ENCODE peak calls at places on chromosomes 3 and 15, in five cellular contexts. One of them, this sample, is unnamed.
A peak's percentile ranks its signal among the peaks of the same experiment; 100 is the strongest.

GRCh38 chr15:41992151-41992802 is 19.9 kb upstream of the EHD4 start:
- DNase-seq in GM12878: no peak
- DNase-seq in HepG2: no peak
- DNase-seq in K562: no peak
- DNase-seq in SK-N-SH: no peak
- DNase-seq in this sample: no peak

GRCh38 chr15:68256675-68257450 is 20.7 kb upstream of the FEM1B start:
- DNase-seq in GM12878: no peak
- DNase-seq in HepG2: peak; percentile 56
- DNase-seq in K562: no peak
- DNase-seq in SK-N-SH: no peak
- DNase-seq in this sample: no peak

GRCh38 chr15:68725736-68726135 is 95.0 kb downstream of the ANP32A start:
- DNase-seq in GM12878: no peak
- DNase-seq in HepG2: no peak
- DNase-seq in K562: no peak
- DNase-seq in SK-N-SH: no peak
- DNase-seq in this sample: no peak

GRCh38 chr3:186207515-186207914 is 98.6 kb upstream of the ETV5 start:
- DNase-seq in GM12878: no peak
- DNase-seq in HepG2: no peak
- DNase-seq in K562: no peak
- DNase-seq in SK-N-SH: no peak
- DNase-seq in this sample: no peak

GRCh38 chr3:129657261-129658046 is 51.0 kb upstream of the PLXND1 start:
- DNase-seq in GM12878: no peak
- DNase-seq in HepG2: no peak
- DNase-seq in K562: peak; percentile 11
- DNase-seq in SK-N-SH: no peak
- DNase-seq in this sample: no peak

GRCh38 chr3:46538803-46539442 is 27.2 kb downstream of the LRRC2 start:
- DNase-seq in GM12878: peak; percentile 97
- DNase-seq in HepG2: no peak
- DNase-seq in K562: no peak
- DNase-seq in SK-N-SH: no peak
- DNase-seq in this sample: no peak

GRCh38 chr15:66849393-66849745 is 147.3 kb downstream of the SMAD6 start:
- DNase-seq in GM12878: no peak
- DNase-seq in HepG2: no peak
- DNase-seq in K562: no peak
- DNase-seq in SK-N-SH: no peak
- DNase-seq in this sample: no peak

GRCh38 chr3:63841704-63842103 is 21.9 kb downstream of the THOC7 start:
- DNase-seq in GM12878: no peak
- DNase-seq in HepG2: no peak
- DNase-seq in K562: no peak
- DNase-seq in SK-N-SH: no peak
- DNase-seq in this sample: no peak

GRCh38 chr3:82048711-82049110 is 287.3 kb upstream of the GBE1 start:
- DNase-seq in GM12878: no peak
- DNase-seq in HepG2: no peak
- DNase-seq in K562: no peak
- DNase-seq in SK-N-SH: no peak
- DNase-seq in this sample: no peak

GRCh38 chr3:159877924-159878323 is 110.7 kb upstream of the IL12A start:
- DNase-seq in GM12878: no peak
- DNase-seq in HepG2: no peak
- DNase-seq in K562: no peak
- DNase-seq in SK-N-SH: no peak
- DNase-seq in this sample: no peak

GRCh38 chr3:15513121-15513520 is 8.4 kb downstream of the COLQ start:
- DNase-seq in GM12878: no peak
- DNase-seq in HepG2: no peak
- DNase-seq in K562: no peak
- DNase-seq in SK-N-SH: no peak
- DNase-seq in this sample: no peak

GRCh38 chr3:27591321-27591711 is 107.1 kb upstream of the SLC4A7 start:
- DNase-seq in GM12878: no peak
- DNase-seq in HepG2: no peak
- DNase-seq in K562: no peak
- DNase-seq in SK-N-SH: no peak
- DNase-seq in this sample: no peak

GRCh38 chr3:66572938-66573710 is 72.3 kb upstream of the LRIG1 start:
- DNase-seq in GM12878: no peak
- DNase-seq in HepG2: peak; percentile 8
- DNase-seq in K562: peak; percentile 21
- DNase-seq in SK-N-SH: peak; percentile 20
- DNase-seq in this sample: peak; percentile 51

GRCh38 chr3:22315925-22316324 is 564.9 kb upstream of the ZNF385D start:
- DNase-seq in GM12878: no peak
- DNase-seq in HepG2: no peak
- DNase-seq in K562: no peak
- DNase-seq in SK-N-SH: no peak
- DNase-seq in this sample: no peak

GRCh38 chr3:10594915-10595314 is 89.5 kb upstream of the ATP2B2 start:
- DNase-seq in GM12878: peak; percentile 5
- DNase-seq in HepG2: peak; percentile 56
- DNase-seq in K562: peak; percentile 82
- DNase-seq in SK-N-SH: no peak
- DNase-seq in this sample: peak; percentile 92

GRCh38 chr15:95929232-95929846 is 401.2 kb upstream of the NR2F2 start:
- DNase-seq in GM12878: peak; percentile 48
- DNase-seq in HepG2: no peak
- DNase-seq in K562: peak; percentile 96
- DNase-seq in SK-N-SH: no peak
- DNase-seq in this sample: no peak

GRCh38 chr15:60477991-60478632 is 830 bp downstream of the ICE2 start:
- DNase-seq in GM12878: peak; percentile 15
- DNase-seq in HepG2: peak; percentile 21
- DNase-seq in K562: peak; percentile 29
- DNase-seq in SK-N-SH: peak; percentile 17
- DNase-seq in this sample: peak; percentile 4

GRCh38 chr3:101780661-101781060 is 1.6 kb downstream of the NXPE3 start:
- DNase-seq in GM12878: no peak
- DNase-seq in HepG2: peak; percentile 14
- DNase-seq in K562: peak; percentile 51
- DNase-seq in SK-N-SH: peak; percentile 15
- DNase-seq in this sample: peak; percentile 22

GRCh38 chr15:98077186-98077585 is 116.7 kb downstream of the ARRDC4 start:
- DNase-seq in GM12878: no peak
- DNase-seq in HepG2: no peak
- DNase-seq in K562: peak; percentile 75
- DNase-seq in SK-N-SH: no peak
- DNase-seq in this sample: no peak

GRCh38 chr15:23869391-23869790 is 182.3 kb upstream of the NDN start:
- DNase-seq in GM12878: no peak
- DNase-seq in HepG2: peak; percentile 46
- DNase-seq in K562: peak; percentile 78
- DNase-seq in SK-N-SH: peak; percentile 39
- DNase-seq in this sample: peak; percentile 27
- TF ChIP-seq FOXM1 in GM12878: no peak
- TF ChIP-seq FOXM1 in HepG2: no peak
- TF ChIP-seq FOXM1 in K562: no peak
- TF ChIP-seq FOXM1 in SK-N-SH: no peak
- TF ChIP-seq FOXM1 in this sample: no peak

GRCh38 chr3:142977399-142977728 is 13.9 kb upstream of the PAQR9 start:
- DNase-seq in GM12878: no peak
- DNase-seq in HepG2: no peak
- DNase-seq in K562: no peak
- DNase-seq in SK-N-SH: no peak
- DNase-seq in this sample: no peak

GRCh38 chr3:142981108-142981507 is 17.6 kb upstream of the PAQR9 start:
- DNase-seq in GM12878: no peak
- DNase-seq in HepG2: no peak
- DNase-seq in K562: peak; percentile 43
- DNase-seq in SK-N-SH: no peak
- DNase-seq in this sample: no peak

GRCh38 chr3:142975316-142975995 is 12.0 kb upstream of the PAQR9 start:
- DNase-seq in GM12878: no peak
- DNase-seq in HepG2: no peak
- DNase-seq in K562: no peak
- DNase-seq in SK-N-SH: no peak
- DNase-seq in this sample: no peak

GRCh38 chr3:142973217-142974009 is 9.9 kb upstream of the PAQR9 start:
- DNase-seq in GM12878: no peak
- DNase-seq in HepG2: no peak
- DNase-seq in K562: no peak
- DNase-seq in SK-N-SH: no peak
- DNase-seq in this sample: no peak

GRCh38 chr3:142976621-142977398 is 13.3 kb upstream of the PAQR9 start:
- DNase-seq in GM12878: no peak
- DNase-seq in HepG2: peak; percentile 76
- DNase-seq in K562: peak; percentile 97
- DNase-seq in SK-N-SH: peak; percentile 66
- DNase-seq in this sample: peak; percentile 44
- TF ChIP-seq FOXM1 in GM12878: no peak
- TF ChIP-seq FOXM1 in HepG2: no peak
- TF ChIP-seq FOXM1 in K562: peak; percentile 76
- TF ChIP-seq FOXM1 in SK-N-SH: no peak
- TF ChIP-seq FOXM1 in this sample: no peak

GRCh38 chr3:56288258-56288657 is 180.0 kb downstream of the ERC2 start:
- DNase-seq in GM12878: no peak
- DNase-seq in HepG2: no peak
- DNase-seq in K562: no peak
- DNase-seq in SK-N-SH: no peak
- DNase-seq in this sample: no peak
- TF ChIP-seq FOXM1 in GM12878: no peak
- TF ChIP-seq FOXM1 in HepG2: no peak
- TF ChIP-seq FOXM1 in K562: no peak
- TF ChIP-seq FOXM1 in SK-N-SH: no peak
- TF ChIP-seq FOXM1 in this sample: no peak

GRCh38 chr3:189684317-189684716 is 53.1 kb downstream of the TP63 start:
- DNase-seq in GM12878: no peak
- DNase-seq in HepG2: no peak
- DNase-seq in K562: no peak
- DNase-seq in SK-N-SH: no peak
- DNase-seq in this sample: no peak
- TF ChIP-seq FOXM1 in GM12878: no peak
- TF ChIP-seq FOXM1 in HepG2: no peak
- TF ChIP-seq FOXM1 in K562: no peak
- TF ChIP-seq FOXM1 in SK-N-SH: no peak
- TF ChIP-seq FOXM1 in this sample: no peak

DNA sequence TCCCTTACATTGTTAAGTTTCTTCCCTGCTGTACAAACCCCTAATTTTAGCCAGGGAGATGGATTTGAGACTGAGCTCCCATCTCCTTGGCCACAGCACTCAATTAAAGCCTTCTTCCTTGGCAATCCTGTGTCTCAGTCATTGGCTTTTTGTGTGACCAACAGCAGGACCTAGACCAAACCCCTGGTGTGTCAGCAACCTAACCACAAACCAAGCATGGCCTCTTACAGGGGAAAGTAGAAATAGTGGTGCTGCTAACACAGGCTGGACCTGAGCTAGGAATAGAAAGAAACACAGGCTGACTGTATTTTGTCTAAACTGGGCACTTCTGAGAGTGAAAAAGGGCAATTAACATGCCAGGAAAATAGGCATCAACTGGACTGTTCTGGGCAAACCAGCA is 37.9 kb downstream of the PPCDC start:
- DNase-seq in GM12878: peak; percentile 66
- DNase-seq in HepG2: no peak
- DNase-seq in K562: no peak
- DNase-seq in SK-N-SH: no peak
- DNase-seq in this sample: no peak
- TF ChIP-seq FOXM1 in GM12878: no peak
- TF ChIP-seq FOXM1 in HepG2: no peak
- TF ChIP-seq FOXM1 in K562: no peak
- TF ChIP-seq FOXM1 in SK-N-SH: no peak
- TF ChIP-seq FOXM1 in this sample: no peak

DNA sequence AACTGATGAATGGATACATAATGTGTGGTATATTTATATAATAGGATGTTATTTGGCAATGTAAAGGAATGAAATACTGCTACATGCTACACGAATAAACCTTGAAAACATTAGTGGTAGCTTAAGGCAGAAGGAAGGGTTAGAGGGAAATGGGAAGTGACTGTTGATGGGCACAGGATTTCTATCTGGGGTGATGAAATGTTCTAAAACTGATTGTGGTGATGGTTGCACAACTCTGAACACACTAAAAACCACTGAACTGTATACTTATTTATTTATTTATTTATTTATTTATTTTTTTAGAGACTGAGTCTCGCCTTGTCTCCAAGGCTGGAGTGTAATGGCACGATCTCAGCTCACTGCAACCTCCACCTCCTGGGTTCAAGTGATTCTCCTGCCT is 24.8 kb upstream of the SHISA5 start:
- DNase-seq in GM12878: no peak
- DNase-seq in HepG2: no peak
- DNase-seq in K562: no peak
- DNase-seq in SK-N-SH: no peak
- DNase-seq in this sample: no peak
- TF ChIP-seq FOXM1 in GM12878: no peak
- TF ChIP-seq FOXM1 in HepG2: no peak
- TF ChIP-seq FOXM1 in K562: no peak
- TF ChIP-seq FOXM1 in SK-N-SH: no peak
- TF ChIP-seq FOXM1 in this sample: no peak

GRCh38 chr3:150357923-150358322 is 50.2 kb upstream of the TSC22D2 start:
- DNase-seq in GM12878: no peak
- DNase-seq in HepG2: no peak
- DNase-seq in K562: no peak
- DNase-seq in SK-N-SH: no peak
- DNase-seq in this sample: no peak

GRCh38 chr3:150362515-150363302 is 45.4 kb upstream of the TSC22D2 start:
- DNase-seq in GM12878: no peak
- DNase-seq in HepG2: peak; percentile 20
- DNase-seq in K562: no peak
- DNase-seq in SK-N-SH: no peak
- DNase-seq in this sample: no peak

GRCh38 chr3:150355581-150355980 is 52.5 kb upstream of the TSC22D2 start:
- DNase-seq in GM12878: no peak
- DNase-seq in HepG2: no peak
- DNase-seq in K562: no peak
- DNase-seq in SK-N-SH: no peak
- DNase-seq in this sample: no peak

GRCh38 chr3:150357140-150357539 is 51.0 kb upstream of the TSC22D2 start:
- DNase-seq in GM12878: no peak
- DNase-seq in HepG2: no peak
- DNase-seq in K562: no peak
- DNase-seq in SK-N-SH: no peak
- DNase-seq in this sample: no peak

GRCh38 chr3:150359381-150359780 is 48.7 kb upstream of the TSC22D2 start:
- DNase-seq in GM12878: no peak
- DNase-seq in HepG2: no peak
- DNase-seq in K562: no peak
- DNase-seq in SK-N-SH: no peak
- DNase-seq in this sample: no peak
- TF ChIP-seq FOXM1 in GM12878: no peak
- TF ChIP-seq FOXM1 in HepG2: no peak
- TF ChIP-seq FOXM1 in K562: no peak
- TF ChIP-seq FOXM1 in SK-N-SH: no peak
- TF ChIP-seq FOXM1 in this sample: no peak